ENCODE peak calls at places on chromosomes 2 and 18, in ten cellular contexts. E is activated CD4-positive, alpha-beta memory T cell treated with anti-CD3 and anti-CD28 coated beads, Interleukin-2, amount 10 ng/mL, durations not matched to agents 7 days and 5 days; S is mesendoderm; C is uterus; Z is B cell; Y is PC-9; I is hypothalamus; D is stimulated activated CD4-positive, alpha-beta T cell treated with anti-CD3 and anti-CD28 coated beads, TNF-alpha, amount 100 ng/mL, for 4 hours; O is germinal center; U is activated CD4-positive, alpha-beta T cell treated with anti-CD3 and anti-CD28 coated beads for 48 hours. G is an unnamed sample.

GRCh38 chr2:179974743-179975142 is 32.4 kb downstream of the CWC22 start:
- DNase-seq in C (no peak), D (no peak), E (no peak), O (no peak), Z (no peak), I (no peak), S (no peak), U (no peak), Y (no peak), G (no peak)

GRCh38 chr2:85773692-85774091 is 19.9 kb downstream of the ATOH8 start:
- DNase-seq in S (no peak), O (no peak), E (no peak), U (no peak), Y (no peak), D (no peak), Z (no peak), I (no peak), C (no peak), G (no peak)

GRCh38 chr2:170974304-170974993 is 45.4 kb downstream of the GORASP2 start:
- DNase-seq in I (no peak), Z (no peak), O (no peak), U (no peak), D (no peak), C (no peak), E (no peak), S (peak; percentile 92), Y (peak; percentile 29), G (peak; percentile 27)

GRCh38 chr2:218223046-218223445 is 6.1 kb downstream of the ARPC2 start:
- DNase-seq in Z (no peak), C (no peak), E (peak; percentile 32), O (no peak), D (no peak), I (no peak), S (no peak), U (peak; percentile 25), Y (no peak), G (no peak)

GRCh38 chr2:15367205-15367604 is 193.9 kb downstream of the NBAS start:
- DNase-seq in S (no peak), E (no peak), O (no peak), U (no peak), C (no peak), I (no peak), Z (no peak), D (no peak), Y (no peak), G (no peak)

GRCh38 chr2:54446625-54447024 is 9.5 kb upstream of the SPTBN1 start:
- DNase-seq in I (no peak), C (no peak), Y (no peak), D (no peak), U (no peak), O (no peak), S (no peak), E (no peak), Z (no peak), G (no peak)

GRCh38 chr2:18971628-18972027 is 382.3 kb upstream of the NT5C1B start:
- DNase-seq in S (no peak), I (no peak), Y (peak; percentile 2), E (no peak), C (no peak), D (no peak), U (no peak), O (no peak), Z (no peak), G (no peak)

GRCh38 chr2:197700960-197701359 is 4.2 kb upstream of the MARS2 start:
- DNase-seq in O (no peak), C (no peak), I (no peak), Z (no peak), Y (no peak), E (no peak), S (no peak), D (no peak), U (peak; percentile 34), G (no peak)

GRCh38 chr2:104472076-104472475 is 381.8 kb upstream of the POU3F3 start:
- DNase-seq in C (no peak), O (no peak), U (no peak), S (peak; percentile 37), D (no peak), E (no peak), Y (no peak), I (no peak), Z (no peak), G (no peak)

GRCh38 chr2:111919794-111920608 is 21.6 kb downstream of the MERTK start:
- DNase-seq in C (no peak), Z (no peak), S (no peak), D (no peak), E (no peak), O (no peak), I (peak; percentile 74), U (no peak), Y (peak; percentile 66), G (no peak)

GRCh38 chr2:121450301-121450700 is 80.4 kb upstream of the RNU4ATAC start:
- DNase-seq in U (no peak), Z (no peak), C (no peak), Y (no peak), S (no peak), O (no peak), E (no peak), I (no peak), D (no peak), G (no peak)

GRCh38 chr2:119246884-119247843 is 23.5 kb downstream of the STEAP3 start:
- DNase-seq in C (no peak), Z (no peak), D (no peak), Y (no peak), E (no peak), O (no peak), I (no peak), S (no peak), U (no peak), G (no peak)

GRCh38 chr2:110770696-110771425 is 38.5 kb downstream of the ACOXL start:
- DNase-seq in S (peak; percentile 92), I (no peak), D (no peak), E (no peak), U (no peak), Y (no peak), C (no peak), Z (no peak), O (no peak), G (no peak)

GRCh38 chr2:121501554-121501953 is 29.1 kb upstream of the RNU4ATAC start:
- DNase-seq in S (no peak), Y (no peak), Z (no peak), D (no peak), E (no peak), C (no peak), O (no peak), U (no peak), I (no peak), G (no peak)

GRCh38 chr2:43220982-43221659 is 5.3 kb downstream of the ZFP36L2 start:
- DNase-seq in I (no peak), D (no peak), U (peak; percentile 41), S (peak; percentile 86), E (peak; percentile 45), Y (no peak), O (no peak), Z (no peak), C (peak; percentile 86), G (no peak)

GRCh38 chr2:237566401-237567235 is at the start of gene PRLH:
- DNase-seq in I (no peak), Y (no peak), E (no peak), D (no peak), Z (no peak), S (no peak), C (no peak), U (no peak), O (no peak), G (no peak)

GRCh38 chr2:118913131-118913804 is 28.7 kb upstream of the MARCO start:
- DNase-seq in E (no peak), D (no peak), C (no peak), I (no peak), Y (no peak), U (no peak), O (no peak), S (no peak), Z (no peak), G (no peak)

GRCh38 chr18:58364867-58365533 is 263.9 kb downstream of the ALPK2 start:
- DNase-seq in Z (no peak), E (no peak), Y (no peak), S (peak; percentile 29), U (no peak), I (no peak), D (no peak), C (no peak), O (no peak), G (no peak)

GRCh38 chr2:202545523-202545922 is 89.2 kb upstream of the FAM117B start:
- DNase-seq in E (no peak), S (no peak), O (no peak), Z (no peak), Y (no peak), D (no peak), U (no peak), I (no peak), C (no peak), G (peak; percentile 38)

GRCh38 chr2:938181-939005 is 12.3 kb upstream of the SNTG2 start:
- DNase-seq in U (no peak), E (no peak), C (no peak), O (no peak), D (no peak), S (no peak), I (no peak), Z (no peak), Y (no peak), G (no peak)